ENCODE peak calls at places on chromosomes 11 and 22, in seven cellular contexts. B is IMR-90, V is mesendoderm, T is H1, J is mesenchymal stem cell, Z is H9, P is trophoblast cell. H is an unnamed sample. For H3K4me1, the result is how much of the 10 kb centered on the place peaks cover.

GRCh38 chr11:58829736-58830135 is 14.8 kb downstream of the GLYATL2 start:
- DNase-seq in B (peak), V (no peak), T (no peak), J (no peak), Z (no peak), P (no peak), H (no peak)

GRCh38 chr22:47592791-47593190 is 830.3 kb downstream of the TBC1D22A start:
- DNase-seq in B (no peak), V (no peak), T (no peak), J (no peak), Z (no peak), P (no peak), H (no peak)

GRCh38 chr11:23948831-23949230 is 548.0 kb upstream of the LUZP2 start:
- DNase-seq in B (peak), V (no peak), T (no peak), J (peak), Z (no peak), P (no peak), H (no peak)

GRCh38 chr11:132490976-132491375 is 1041.3 kb downstream of the OPCML start:
- DNase-seq in B (no peak), V (no peak), T (no peak), J (no peak), Z (no peak), P (no peak), H (no peak)

GRCh38 chr22:46769191-46769675 is 6.8 kb downstream of the TBC1D22A start:
- DNase-seq in B (no peak), V (no peak), T (no peak), J (no peak), Z (no peak), P (no peak), H (no peak)

GRCh38 chr11:123742334-123742733 is 874 bp upstream of the ZNF202 start:
- DNase-seq in B (no peak), V (peak), T (peak), J (no peak), Z (peak), P (no peak), H (peak)

GRCh38 chr11:36374726-36375125 is 78.6 kb downstream of the PRR5L start:
- DNase-seq in B (no peak), V (peak), T (no peak), J (no peak), Z (no peak), P (no peak), H (no peak)

GRCh38 chr11:111913997-111914396 is 1.5 kb downstream of the HSPB2 start:
- DNase-seq in B (peak), V (no peak), T (no peak), J (no peak), Z (no peak), P (no peak), H (no peak)

GRCh38 chr11:10878408-10879214 is 20.8 kb upstream of the ZBED5 start:
- DNase-seq in B (peak), V (peak), T (no peak), J (peak), Z (peak), P (no peak), H (peak)

GRCh38 chr22:37303821-37304274 is 21.5 kb downstream of the CYTH4 start:
- DNase-seq in B (peak), V (no peak), T (no peak), J (peak), Z (no peak), P (peak), H (no peak)

GRCh38 chr11:88979641-88980040 is 86.1 kb downstream of the GRM5 start:
- DNase-seq in B (peak), V (peak), T (no peak), J (peak), Z (no peak), P (no peak), H (no peak)

GRCh38 chr11:43489869-43490465 is 131.2 kb downstream of the TTC17 start:
- DNase-seq in B (no peak), V (no peak), T (no peak), J (no peak), Z (no peak), P (no peak), H (no peak)

GRCh38 chr11:85098996-85099395 is 528.1 kb downstream of the DLG2 start:
- DNase-seq in B (no peak), V (no peak), T (no peak), J (no peak), Z (no peak), P (no peak), H (no peak)

GRCh38 chr22:28395920-28396447 is 283.7 kb downstream of the TTC28 start:
- DNase-seq in B (peak), V (no peak), T (no peak), J (peak), Z (no peak), P (peak), H (no peak)

GRCh38 chr22:19495562-19496323 is 16.0 kb downstream of the CDC45 start:
- DNase-seq in B (peak), V (peak), T (no peak), J (peak), Z (no peak), P (no peak), H (no peak)

GRCh38 chr11:90288207-90288821 is 65.5 kb upstream of the CHORDC1 start:
- DNase-seq in B (peak), V (peak), T (no peak), J (peak), Z (no peak), P (no peak), H (peak)

GRCh38 chr11:86101941-86102407 is 33.1 kb upstream of the PICALM start:
- DNase-seq in B (peak), V (no peak), T (no peak), J (no peak), Z (no peak), P (no peak), H (no peak)

GRCh38 chr11:38718659-38719058 is 2120.6 kb upstream of the RAG2 start:
- DNase-seq in B (no peak), V (peak), T (no peak), J (no peak), Z (no peak), P (no peak), H (no peak)

GRCh38 chr11:65404210-65404609 is 17.8 kb downstream of the FRMD8 start:
- DNase-seq in B (no peak), V (no peak), T (no peak), J (no peak), Z (no peak), P (no peak), H (no peak)

GRCh38 chr11:45028921-45029680 is 78.4 kb upstream of the TP53I11 start:
- DNase-seq in B (no peak), V (no peak), T (no peak), J (no peak), Z (peak), P (no peak), H (no peak)

GRCh38 chr11:70661763-70662501 is 263.6 kb downstream of the CTTN start:
- DNase-seq in B (peak), V (peak), T (peak), J (peak), Z (peak), P (no peak), H (peak)

GRCh38 chr22:31613286-31613903 is 48.6 kb downstream of the PISD start:
- DNase-seq in B (no peak), V (no peak), T (no peak), J (no peak), Z (no peak), P (no peak), H (no peak)

GRCh38 chr22:48576333-48577013 is 1251.2 kb downstream of the BRD1 start:
- DNase-seq in B (no peak), V (peak), T (peak), J (no peak), Z (peak), P (no peak), H (peak)

GRCh38 chr11:67027943-67028542 is 5.1 kb downstream of the SYT12 start:
- DNase-seq in B (no peak), V (peak), T (no peak), J (no peak), Z (no peak), P (no peak), H (no peak)

GRCh38 chr22:48228468-48228867 is 1466.0 kb downstream of the TBC1D22A start:
- DNase-seq in B (no peak), V (no peak), T (peak), J (no peak), Z (no peak), P (no peak), H (no peak)

GRCh38 chr11:3954448-3955298 is 99.2 kb downstream of the STIM1 start:
- DNase-seq in B (peak), V (no peak), T (no peak), J (peak), Z (no peak), P (peak), H (no peak)

GRCh38 chr11:70912226-70912840 is 340.0 kb downstream of the SHANK2 start:
- DNase-seq in B (peak), V (no peak), T (no peak), J (peak), Z (no peak), P (no peak), H (no peak)

GRCh38 chr11:50174189-50174588 is 141.5 kb downstream of the OR4C45 start:
- DNase-seq in B (peak), V (no peak), T (no peak), J (no peak), Z (no peak), P (peak), H (no peak)

GRCh38 chr11:66112640-66113098 is 42.6 kb downstream of the PACS1 start:
- DNase-seq in B (peak), V (no peak), T (no peak), J (peak), Z (no peak), P (no peak), H (no peak)

GRCh38 chr11:96306933-96307747 is 35.9 kb downstream of the MAML2 start:
- DNase-seq in B (peak), V (peak), T (no peak), J (peak), Z (no peak), P (peak), H (peak)

GRCh38 chr11:100670140-100670539 is 16.9 kb upstream of the ARHGAP42 start:
- DNase-seq in B (no peak), V (peak), T (no peak), J (no peak), Z (no peak), P (no peak), H (no peak)

GRCh38 chr11:128726464-128727139 is 32.7 kb downstream of the FLI1 start:
- DNase-seq in B (no peak), V (no peak), T (no peak), J (no peak), Z (no peak), P (no peak), H (no peak)

GRCh38 chr22:17121235-17122195 is at the start of gene TMEM121B:
- DNase-seq in B (peak), V (peak), T (peak), J (peak), Z (peak), P (no peak), H (peak)

GRCh38 chr11:27207025-27207650 is 155.9 kb downstream of the CCDC34 start:
- DNase-seq in B (no peak), V (no peak), T (peak), J (no peak), Z (no peak), P (no peak), H (no peak)
- H3K4me1 ChIP-seq in B (under half), V (under half), T (under half), J (under half), Z (under half), P (under half), H (under half)

DNA sequence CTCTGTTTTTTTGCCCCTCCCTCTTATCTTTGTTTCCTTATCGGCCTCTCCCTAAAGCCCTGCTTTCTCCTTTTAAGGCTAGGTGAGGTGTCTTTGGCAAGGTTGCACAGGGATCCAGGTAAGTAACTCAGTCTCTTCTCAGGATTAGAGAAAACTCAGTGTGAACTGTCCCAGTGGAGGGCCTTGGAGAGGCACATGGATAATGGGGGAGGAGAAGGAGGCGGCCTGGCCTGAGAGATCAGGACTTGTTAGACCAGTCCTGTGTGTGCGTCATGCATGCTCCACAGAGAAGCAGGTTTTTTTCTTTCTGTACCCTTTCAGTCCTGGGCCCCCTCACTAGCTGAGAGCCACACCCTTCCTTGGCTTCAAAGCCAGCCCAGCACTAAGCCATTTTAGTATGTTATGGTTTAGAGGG is 19.9 kb downstream of the CTNND1 start:
- DNase-seq in B (peak), V (peak), T (peak), J (peak), Z (peak), P (peak), H (no peak)
- H2BK120ac ChIP-seq in B (no peak), V (no peak), T (no peak), J (no peak), Z (peak), P (peak), H (no peak)

DNA sequence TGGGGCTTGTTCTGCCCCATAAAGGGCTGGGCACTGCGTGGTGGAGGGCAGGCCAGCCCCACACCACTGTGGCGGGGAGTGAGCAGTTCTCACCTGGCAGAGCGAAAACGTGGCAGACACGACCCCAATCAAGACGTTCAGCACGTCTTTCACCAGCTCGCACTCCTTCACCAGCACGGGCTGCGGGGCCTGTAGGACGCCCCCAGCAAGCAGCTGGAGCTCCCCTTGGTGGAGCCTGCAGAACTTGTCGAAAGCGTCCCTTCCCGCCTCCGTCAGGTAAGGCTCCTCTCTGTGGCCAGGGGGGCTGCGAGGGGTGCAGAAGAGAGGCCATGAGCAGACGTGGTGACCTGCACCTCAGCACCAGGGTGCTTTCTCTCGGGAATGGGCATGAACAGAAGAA is 11.6 kb downstream of the TUBGCP6 start:
- DNase-seq in B (no peak), V (no peak), T (no peak), J (no peak), Z (no peak), P (no peak), H (no peak)
- H3K4me1 ChIP-seq in B (under half), V (under half), T (under half), J (under half), Z (under half), P (under half), H (under half)

DNA sequence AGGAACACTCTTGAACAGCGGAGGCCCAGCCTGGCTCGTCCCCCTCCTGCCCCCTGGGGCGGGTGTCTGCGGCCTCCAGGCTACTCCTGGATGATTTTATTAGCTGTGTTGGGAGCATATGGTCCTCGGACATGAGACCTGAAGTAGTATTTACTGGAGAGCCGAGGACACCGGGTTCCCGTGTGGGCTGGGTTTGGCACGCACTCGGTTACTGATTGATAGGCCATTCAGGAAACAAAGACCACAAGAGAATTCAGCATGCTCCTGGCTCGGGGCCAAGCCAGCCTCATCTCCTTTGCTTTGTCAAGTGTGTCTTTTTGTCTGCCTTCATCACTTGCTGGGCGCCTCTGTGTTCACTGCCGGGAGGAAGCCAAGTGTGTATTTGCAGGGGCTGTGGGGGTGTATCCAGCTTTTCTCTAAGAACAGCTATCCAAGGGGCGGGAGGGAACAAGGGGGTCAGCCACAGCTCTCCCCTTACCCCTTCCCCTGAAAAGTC is 9.7 kb downstream of the FXYD2 start:
- DNase-seq in B (no peak), V (no peak), T (no peak), J (no peak), Z (no peak), P (no peak), H (no peak)
- H2BK120ac ChIP-seq in B (no peak), V (no peak), T (no peak), J (peak), Z (no peak), P (no peak), H (no peak)

DNA sequence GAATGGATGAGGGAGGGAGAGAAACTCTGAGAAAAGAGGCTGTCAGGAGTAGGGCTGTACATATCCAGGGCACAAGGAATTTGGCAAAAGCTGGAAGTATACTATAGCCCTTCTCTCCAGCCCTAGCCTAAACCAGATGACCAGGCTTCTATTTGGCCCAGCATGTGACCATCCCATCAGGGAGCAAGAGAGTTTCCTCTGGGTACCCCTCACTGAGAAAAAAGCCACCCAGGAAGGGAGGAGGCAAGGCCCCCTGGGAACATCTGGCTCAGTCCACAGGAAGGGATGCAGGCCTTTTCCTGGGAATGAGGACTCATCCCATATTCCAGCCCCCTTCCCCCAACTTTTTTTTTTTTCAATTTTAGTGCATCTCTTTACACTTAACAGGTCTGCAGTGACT is 8.3 kb downstream of the CD44 start:
- DNase-seq in B (no peak), V (no peak), T (no peak), J (peak), Z (no peak), P (no peak), H (no peak)
- H3K4me1 ChIP-seq in B (under half), V (under half), T (under half), J (under half), Z (under half), P (under half), H (under half)

GRCh38 chr11:113363406-113363805 is 24.2 kb upstream of the ANKK1 start:
- DNase-seq in B (no peak), V (no peak), T (no peak), J (no peak), Z (no peak), P (peak), H (no peak)
- H2BK120ac ChIP-seq in B (no peak), V (no peak), T (no peak), J (no peak), Z (no peak), P (no peak), H (no peak)

GRCh38 chr11:69300124-69301032 is 6.4 kb downstream of the MYEOV start:
- DNase-seq in B (peak), V (no peak), T (no peak), J (peak), Z (no peak), P (no peak), H (no peak)

GRCh38 chr11:69301033-69301490 is 7.1 kb downstream of the MYEOV start:
- DNase-seq in B (no peak), V (no peak), T (no peak), J (no peak), Z (no peak), P (no peak), H (no peak)

GRCh38 chr11:69298778-69299461 is 5.0 kb downstream of the MYEOV start:
- DNase-seq in B (peak), V (no peak), T (no peak), J (peak), Z (no peak), P (no peak), H (no peak)

GRCh38 chr11:69297926-69298777 is 4.2 kb downstream of the MYEOV start:
- DNase-seq in B (peak), V (peak), T (no peak), J (peak), Z (no peak), P (peak), H (no peak)

GRCh38 chr11:69299572-69299971 is 5.6 kb downstream of the MYEOV start:
- DNase-seq in B (no peak), V (no peak), T (no peak), J (no peak), Z (no peak), P (no peak), H (no peak)
- H3K4me1 ChIP-seq in B (half or more), V (under half), T (under half), J (half or more), Z (under half), P (under half), H (under half)

GRCh38 chr11:76597533-76598425 is 72.8 kb downstream of the LRRC32 start:
- DNase-seq in B (no peak), V (no peak), T (peak), J (no peak), Z (peak), P (no peak), H (no peak)
- H2BK120ac ChIP-seq in B (no peak), V (no peak), T (no peak), J (no peak), Z (no peak), P (peak), H (no peak)

DNA sequence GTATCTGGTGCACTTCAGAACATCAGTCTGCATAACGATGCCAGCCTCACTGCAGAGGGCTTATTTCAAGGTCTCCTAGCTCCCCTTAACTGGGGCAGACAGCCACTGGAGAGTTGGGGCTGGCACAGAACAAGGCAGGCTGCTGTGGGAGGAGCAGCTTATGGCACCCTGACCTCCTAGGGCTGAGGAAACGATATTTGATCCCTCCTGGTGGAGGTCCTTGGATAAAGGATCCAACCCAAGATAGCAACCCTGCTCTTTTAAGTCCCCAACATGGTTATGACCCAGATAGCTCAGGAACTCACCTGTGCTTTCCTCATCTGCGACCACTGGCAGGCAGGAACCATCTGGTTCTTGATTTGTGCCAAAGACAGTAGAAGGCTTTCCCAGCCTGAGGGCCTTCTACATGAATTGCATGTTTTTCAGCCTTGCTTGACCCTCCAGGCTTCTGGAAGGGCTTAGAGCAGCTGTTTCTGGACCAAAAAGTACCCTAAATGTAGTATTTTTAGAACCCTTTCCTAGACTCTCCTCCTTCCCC is 2.8 kb downstream of the TMEM109 start:
- DNase-seq in B (no peak), V (peak), T (no peak), J (no peak), Z (no peak), P (no peak), H (no peak)
- H3K4me1 ChIP-seq in B (under half), V (under half), T (under half), J (under half), Z (under half), P (under half), H (under half)